ENCODE peak calls at places on chromosomes 4 and X, in four cellular contexts. One of them, this sample, is unnamed.

GRCh38 chr4:75004755-75005668 is 72.1 kb downstream of the PARM1 start:
- DNase-seq in SJCRH30: peak
- DNase-seq in tibial nerve: no peak
- DNase-seq in CD4-positive, alpha-beta memory T cell: no peak
- DNase-seq in this sample: no peak

GRCh38 chrX:154457491-154458115 is 478 bp upstream of the PLXNA3 start:
- DNase-seq in SJCRH30: peak
- DNase-seq in tibial nerve: no peak
- DNase-seq in CD4-positive, alpha-beta memory T cell: peak
- DNase-seq in this sample: no peak

GRCh38 chr4:1658581-1658980 is 25.5 kb downstream of the FAM53A start:
- DNase-seq in SJCRH30: no peak
- DNase-seq in tibial nerve: no peak
- DNase-seq in CD4-positive, alpha-beta memory T cell: no peak
- DNase-seq in this sample: no peak

GRCh38 chr4:153572609-153573008 is 106.4 kb downstream of the TMEM131L start:
- DNase-seq in SJCRH30: no peak
- DNase-seq in tibial nerve: no peak
- DNase-seq in CD4-positive, alpha-beta memory T cell: no peak
- DNase-seq in this sample: no peak

GRCh38 chr4:152508818-152509217 is 27.1 kb downstream of the FBXW7 start:
- DNase-seq in SJCRH30: no peak
- DNase-seq in tibial nerve: no peak
- DNase-seq in CD4-positive, alpha-beta memory T cell: no peak
- DNase-seq in this sample: no peak

GRCh38 chr4:130563185-130563890 is 1467.4 kb downstream of the C4orf33 start:
- DNase-seq in SJCRH30: peak
- DNase-seq in tibial nerve: peak
- DNase-seq in CD4-positive, alpha-beta memory T cell: no peak
- DNase-seq in this sample: peak

GRCh38 chr4:96093057-96093456 is 253.2 kb downstream of the PDHA2 start:
- DNase-seq in SJCRH30: no peak
- DNase-seq in tibial nerve: no peak
- DNase-seq in CD4-positive, alpha-beta memory T cell: no peak
- DNase-seq in this sample: no peak

GRCh38 chr4:158513246-158513645 is 8.4 kb upstream of the RXFP1 start:
- DNase-seq in SJCRH30: no peak
- DNase-seq in tibial nerve: no peak
- DNase-seq in CD4-positive, alpha-beta memory T cell: no peak
- DNase-seq in this sample: no peak

GRCh38 chr4:7546809-7547367 is 112.2 kb upstream of the PSAPL1 start:
- DNase-seq in SJCRH30: no peak
- DNase-seq in tibial nerve: no peak
- DNase-seq in CD4-positive, alpha-beta memory T cell: no peak
- DNase-seq in this sample: no peak

GRCh38 chr4:121025540-121025939 is 46.8 kb downstream of the NDNF start:
- DNase-seq in SJCRH30: peak
- DNase-seq in tibial nerve: no peak
- DNase-seq in CD4-positive, alpha-beta memory T cell: no peak
- DNase-seq in this sample: no peak

GRCh38 chrX:34918856-34919255 is 23.7 kb upstream of the FAM47B start:
- DNase-seq in SJCRH30: peak
- DNase-seq in tibial nerve: no peak
- DNase-seq in CD4-positive, alpha-beta memory T cell: no peak
- DNase-seq in this sample: no peak

GRCh38 chr4:143473334-143474126 is 40.0 kb upstream of the SMARCA5 start:
- DNase-seq in SJCRH30: no peak
- DNase-seq in tibial nerve: no peak
- DNase-seq in CD4-positive, alpha-beta memory T cell: no peak
- DNase-seq in this sample: no peak

GRCh38 chr4:39529534-39529933 is 2.3 kb upstream of the UGDH start:
- DNase-seq in SJCRH30: no peak
- DNase-seq in tibial nerve: no peak
- DNase-seq in CD4-positive, alpha-beta memory T cell: no peak
- DNase-seq in this sample: no peak

GRCh38 chrX:96837808-96838207 is 45.9 kb upstream of the RPA4 start:
- DNase-seq in SJCRH30: no peak
- DNase-seq in tibial nerve: no peak
- DNase-seq in CD4-positive, alpha-beta memory T cell: no peak
- DNase-seq in this sample: no peak

GRCh38 chrX:69136546-69137331 is 28.5 kb downstream of the PJA1 start:
- DNase-seq in SJCRH30: peak
- DNase-seq in tibial nerve: peak
- DNase-seq in CD4-positive, alpha-beta memory T cell: no peak
- DNase-seq in this sample: no peak

GRCh38 chr4:38189445-38189844 is 229.2 kb downstream of the PTTG2 start:
- DNase-seq in SJCRH30: peak
- DNase-seq in tibial nerve: no peak
- DNase-seq in CD4-positive, alpha-beta memory T cell: no peak
- DNase-seq in this sample: no peak

GRCh38 chr4:5887361-5888221 is 5.3 kb downstream of the CRMP1 start:
- DNase-seq in SJCRH30: peak
- DNase-seq in tibial nerve: no peak
- DNase-seq in CD4-positive, alpha-beta memory T cell: no peak
- DNase-seq in this sample: no peak

GRCh38 chr4:15065516-15065915 is 63.2 kb downstream of the CPEB2 start:
- DNase-seq in SJCRH30: no peak
- DNase-seq in tibial nerve: no peak
- DNase-seq in CD4-positive, alpha-beta memory T cell: no peak
- DNase-seq in this sample: no peak

GRCh38 chr4:48271048-48271452 is 1.4 kb upstream of the TEC start:
- DNase-seq in SJCRH30: no peak
- DNase-seq in tibial nerve: no peak
- DNase-seq in CD4-positive, alpha-beta memory T cell: no peak
- DNase-seq in this sample: no peak

GRCh38 chr4:48271626-48272025 is 2.0 kb upstream of the TEC start:
- DNase-seq in SJCRH30: no peak
- DNase-seq in tibial nerve: no peak
- DNase-seq in CD4-positive, alpha-beta memory T cell: no peak
- DNase-seq in this sample: no peak

GRCh38 chr4:48268956-48269860 is at the start of gene TEC:
- DNase-seq in SJCRH30: peak
- DNase-seq in tibial nerve: peak
- DNase-seq in CD4-positive, alpha-beta memory T cell: peak
- DNase-seq in this sample: peak

GRCh38 chr4:48269861-48270515 is 350 bp upstream of the TEC start:
- DNase-seq in SJCRH30: peak
- DNase-seq in tibial nerve: peak
- DNase-seq in CD4-positive, alpha-beta memory T cell: peak
- DNase-seq in this sample: peak

DNA sequence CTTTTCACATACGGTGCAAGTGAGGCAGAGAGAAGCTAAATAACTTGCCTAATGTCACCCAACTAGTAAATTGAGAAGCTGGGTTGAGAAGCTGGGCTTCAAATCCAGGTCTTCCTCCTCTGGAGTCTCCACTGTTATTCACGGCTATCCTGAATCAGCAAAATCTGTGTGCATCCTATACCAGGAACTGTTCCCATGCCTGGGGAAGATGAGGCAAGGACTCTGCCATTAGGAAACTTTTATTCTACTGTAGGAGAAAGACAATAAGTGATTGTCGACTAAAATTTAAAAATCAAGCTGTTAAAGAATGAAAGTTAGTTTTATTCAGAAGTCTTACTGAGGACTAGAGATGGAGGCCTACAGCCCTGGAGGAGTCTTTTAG is 869 bp upstream of the TEC start:
- DNase-seq in SJCRH30: no peak
- DNase-seq in tibial nerve: no peak
- DNase-seq in CD4-positive, alpha-beta memory T cell: no peak
- DNase-seq in this sample: no peak
- H3K4me3 ChIP-seq in SJCRH30: peak
- H3K4me3 ChIP-seq in tibial nerve: no peak
- H3K4me3 ChIP-seq in CD4-positive, alpha-beta memory T cell: no peak
- H3K4me3 ChIP-seq in this sample: no peak

DNA sequence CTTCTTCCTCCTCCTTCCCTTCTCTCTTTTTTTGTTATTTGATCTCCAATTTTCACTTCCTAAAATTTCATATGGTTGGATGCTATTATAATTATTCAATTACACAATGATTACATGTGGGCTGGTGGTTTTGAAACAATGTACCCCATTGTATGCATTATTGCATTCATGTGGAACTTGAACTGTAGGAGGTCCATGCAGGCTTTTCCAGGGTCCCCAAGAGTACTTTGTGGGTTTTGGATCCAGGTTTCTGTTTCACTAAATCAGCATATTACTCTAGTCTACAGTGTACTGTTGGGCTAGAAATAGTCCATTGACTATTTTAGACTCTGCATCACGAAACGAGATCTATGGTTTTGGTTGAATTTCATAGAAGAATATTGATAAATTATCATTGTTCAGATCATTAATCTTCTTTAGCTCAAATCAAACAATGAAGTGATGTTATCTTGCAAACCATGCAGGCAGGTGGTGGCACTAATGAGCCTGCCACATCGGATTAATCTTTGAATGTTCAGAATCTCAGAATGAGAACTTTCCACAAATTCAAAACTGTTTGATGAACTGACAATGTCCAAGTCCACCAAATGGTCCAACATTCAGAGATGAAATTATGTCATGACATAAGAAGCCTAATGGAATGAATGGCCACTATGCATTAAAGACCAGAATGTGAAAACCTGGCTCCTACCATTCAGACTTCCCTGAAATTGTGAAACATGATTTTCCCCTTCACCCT is 67.7 kb downstream of the SORBS2 start:
- DNase-seq in SJCRH30: no peak
- DNase-seq in tibial nerve: no peak
- DNase-seq in CD4-positive, alpha-beta memory T cell: no peak
- DNase-seq in this sample: no peak
- H3K27ac ChIP-seq in SJCRH30: no peak
- H3K27ac ChIP-seq in tibial nerve: no peak
- H3K27ac ChIP-seq in CD4-positive, alpha-beta memory T cell: no peak
- H3K27ac ChIP-seq in this sample: no peak

GRCh38 chrX:38560776-38561125 is 591 bp upstream of the TSPAN7 start:
- DNase-seq in SJCRH30: no peak
- DNase-seq in tibial nerve: no peak
- DNase-seq in CD4-positive, alpha-beta memory T cell: no peak
- DNase-seq in this sample: no peak
- H3K4me3 ChIP-seq in SJCRH30: peak
- H3K4me3 ChIP-seq in tibial nerve: peak
- H3K4me3 ChIP-seq in CD4-positive, alpha-beta memory T cell: peak
- H3K4me3 ChIP-seq in this sample: peak

GRCh38 chr4:137700072-137700471 is 167.8 kb upstream of the PCDH18 start:
- DNase-seq in SJCRH30: peak
- DNase-seq in tibial nerve: no peak
- DNase-seq in CD4-positive, alpha-beta memory T cell: no peak
- DNase-seq in this sample: no peak
- H3K27ac ChIP-seq in SJCRH30: peak
- H3K27ac ChIP-seq in tibial nerve: no peak
- H3K27ac ChIP-seq in CD4-positive, alpha-beta memory T cell: no peak
- H3K27ac ChIP-seq in this sample: no peak

GRCh38 chr4:78936989-78937388 is 2.2 kb downstream of the PAQR3 start:
- DNase-seq in SJCRH30: no peak
- DNase-seq in tibial nerve: no peak
- DNase-seq in CD4-positive, alpha-beta memory T cell: no peak
- DNase-seq in this sample: no peak
- H3K4me3 ChIP-seq in SJCRH30: no peak
- H3K4me3 ChIP-seq in tibial nerve: no peak
- H3K4me3 ChIP-seq in CD4-positive, alpha-beta memory T cell: no peak
- H3K4me3 ChIP-seq in this sample: no peak

GRCh38 chrX:100926453-100926852 is 2.3 kb downstream of the XKRX start:
- DNase-seq in SJCRH30: no peak
- DNase-seq in tibial nerve: no peak
- DNase-seq in CD4-positive, alpha-beta memory T cell: no peak
- DNase-seq in this sample: no peak

GRCh38 chrX:100931925-100932285 is 3.2 kb upstream of the XKRX start:
- DNase-seq in SJCRH30: no peak
- DNase-seq in tibial nerve: no peak
- DNase-seq in CD4-positive, alpha-beta memory T cell: no peak
- DNase-seq in this sample: no peak

GRCh38 chrX:100924370-100924769 is 4.3 kb downstream of the XKRX start:
- DNase-seq in SJCRH30: no peak
- DNase-seq in tibial nerve: no peak
- DNase-seq in CD4-positive, alpha-beta memory T cell: no peak
- DNase-seq in this sample: no peak

GRCh38 chrX:100931218-100931924 is 2.7 kb upstream of the XKRX start:
- DNase-seq in SJCRH30: no peak
- DNase-seq in tibial nerve: no peak
- DNase-seq in CD4-positive, alpha-beta memory T cell: no peak
- DNase-seq in this sample: no peak

DNA sequence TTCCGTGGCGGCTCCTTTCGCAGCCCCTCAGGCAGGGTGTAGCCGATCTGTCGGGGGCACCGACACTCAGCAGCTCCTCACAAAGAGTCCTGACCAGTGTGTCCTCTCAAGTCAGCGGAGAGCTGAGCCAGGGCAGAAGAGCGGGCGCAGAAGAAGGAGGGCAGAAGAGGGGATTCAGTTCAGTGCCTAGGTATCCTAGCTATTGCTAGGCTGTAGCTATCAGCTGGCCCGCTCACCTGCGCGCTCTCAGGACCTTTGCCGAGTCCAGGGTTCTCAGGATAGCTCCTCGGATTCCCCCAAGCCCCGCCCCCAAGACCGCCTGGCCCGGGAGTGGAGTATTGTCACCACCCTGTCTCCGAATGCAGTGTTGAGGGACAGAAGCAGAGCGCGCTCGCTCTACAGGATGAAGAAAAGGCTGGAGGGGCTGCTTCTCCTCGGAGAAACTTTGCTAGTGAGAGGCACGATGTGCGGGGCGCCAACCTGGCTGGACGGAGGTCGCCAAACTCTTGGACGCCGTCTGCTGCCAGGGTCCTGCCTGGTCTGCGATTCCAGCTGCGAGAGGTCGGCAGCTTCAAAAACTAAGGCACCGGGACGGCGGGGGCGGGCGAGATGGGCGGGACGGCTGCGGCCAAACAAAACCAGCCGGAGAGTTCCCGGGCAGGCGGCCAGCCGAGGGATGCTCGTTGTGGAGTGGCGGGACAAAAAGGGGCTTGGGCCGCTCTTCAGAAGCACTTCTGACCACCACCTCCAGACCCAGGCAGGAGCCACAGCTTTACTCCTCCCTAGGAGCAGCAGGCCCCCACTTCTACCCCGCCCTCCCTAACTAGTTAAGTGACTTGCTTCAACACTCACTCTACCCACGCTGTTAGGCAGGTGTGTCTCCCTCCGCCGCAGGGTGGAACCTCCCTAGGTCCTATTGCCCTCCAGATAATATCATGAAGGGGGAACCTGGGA is at the start of gene XKRX:
- DNase-seq in SJCRH30: peak
- DNase-seq in tibial nerve: peak
- DNase-seq in CD4-positive, alpha-beta memory T cell: peak
- DNase-seq in this sample: peak
- H3K27ac ChIP-seq in SJCRH30: no peak
- H3K27ac ChIP-seq in tibial nerve: no peak
- H3K27ac ChIP-seq in CD4-positive, alpha-beta memory T cell: no peak
- H3K27ac ChIP-seq in this sample: peak

GRCh38 chrX:119970574-119970973 is 27.0 kb upstream of the NKAP start:
- DNase-seq in SJCRH30: peak
- DNase-seq in tibial nerve: no peak
- DNase-seq in CD4-positive, alpha-beta memory T cell: no peak
- DNase-seq in this sample: no peak
- H3K4me3 ChIP-seq in SJCRH30: no peak
- H3K4me3 ChIP-seq in tibial nerve: no peak
- H3K4me3 ChIP-seq in CD4-positive, alpha-beta memory T cell: no peak
- H3K4me3 ChIP-seq in this sample: no peak

DNA sequence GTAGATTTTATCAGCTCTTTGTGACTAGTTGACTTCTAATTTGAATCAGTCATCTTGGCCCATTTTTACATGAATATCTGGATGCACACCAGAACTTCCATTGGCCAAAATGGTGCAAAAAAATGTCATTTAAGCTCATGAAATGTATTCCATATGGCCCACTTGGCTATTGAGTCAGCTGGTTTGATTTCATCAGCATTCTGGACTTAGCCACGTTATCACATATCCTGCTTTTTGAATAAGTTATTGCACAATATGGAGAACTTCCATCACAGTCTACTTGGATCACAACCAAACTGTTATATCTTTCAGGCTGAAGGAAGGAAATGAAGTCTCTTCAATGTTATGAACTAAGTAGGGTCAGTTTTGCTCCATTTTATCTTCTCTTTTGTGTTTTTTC is 640.6 kb downstream of the PCDH7 start:
- DNase-seq in SJCRH30: no peak
- DNase-seq in tibial nerve: no peak
- DNase-seq in CD4-positive, alpha-beta memory T cell: no peak
- DNase-seq in this sample: no peak
- H3K27ac ChIP-seq in SJCRH30: no peak
- H3K27ac ChIP-seq in tibial nerve: no peak
- H3K27ac ChIP-seq in CD4-positive, alpha-beta memory T cell: no peak
- H3K27ac ChIP-seq in this sample: no peak

This sample was measured in lung.